ENCODE peak calls at places on chromosomes 1 and 21, in four cellular contexts. E, W, V and S are unnamed samples. For H3K4me1, the result is how much of the 10 kb centered on the place peaks cover.

GRCh38 chr21:25788677-25789076 is 53.9 kb downstream of the GABPA start:
- DNase-seq in W (no peak), V (no peak), E (no peak), S (no peak)

GRCh38 chr1:153616144-153616884 is at the start of gene S100A14:
- DNase-seq in E (peak), W (peak), V (no peak), S (peak)

GRCh38 chr1:155293086-155293749 is 8.0 kb downstream of the PKLR start:
- DNase-seq in W (no peak), E (no peak), V (no peak), S (no peak)

GRCh38 chr1:115239148-115239820 is 98.8 kb downstream of the NGF start:
- DNase-seq in W (no peak), E (no peak), V (no peak), S (no peak)

GRCh38 chr1:34870395-34870794 is 10.8 kb upstream of the SMIM12 start:
- DNase-seq in W (no peak), V (peak), E (no peak), S (no peak)

GRCh38 chr21:25708467-25709065 is 26.1 kb downstream of the ATP5PF start:
- DNase-seq in V (no peak), W (peak), E (no peak), S (no peak)

GRCh38 chr1:16006552-16007485 is 2.8 kb downstream of the SRARP start:
- DNase-seq in V (no peak), W (no peak), E (peak), S (no peak)

GRCh38 chr1:174875306-174875705 is 124.4 kb upstream of the CACYBP start:
- DNase-seq in E (peak), W (peak), V (no peak), S (no peak)

GRCh38 chr1:179393721-179394120 is 27.9 kb downstream of the AXDND1 start:
- DNase-seq in E (no peak), W (no peak), V (no peak), S (no peak)

GRCh38 chr21:43775795-43776430 is at the start of gene CSTB:
- DNase-seq in E (peak), V (peak), W (peak), S (peak)

GRCh38 chr1:183403386-183403957 is 14.7 kb downstream of the NMNAT2 start:
- DNase-seq in E (no peak), V (no peak), W (no peak), S (no peak)

GRCh38 chr1:113870778-113871177 is 734 bp downstream of the PTPN22 start:
- DNase-seq in V (no peak), E (no peak), W (no peak), S (no peak)

GRCh38 chr1:45299981-45300668 is 26.6 kb upstream of the HPDL start:
- DNase-seq in E (no peak), V (no peak), W (peak), S (no peak)

GRCh38 chr21:37568916-37569315 is 202.3 kb downstream of the DYRK1A start:
- DNase-seq in W (no peak), E (no peak), V (no peak), S (no peak)

GRCh38 chr1:52601519-52601918 is 652 bp upstream of the GPX7 start:
- DNase-seq in W (no peak), E (no peak), V (no peak), S (no peak)

DNA sequence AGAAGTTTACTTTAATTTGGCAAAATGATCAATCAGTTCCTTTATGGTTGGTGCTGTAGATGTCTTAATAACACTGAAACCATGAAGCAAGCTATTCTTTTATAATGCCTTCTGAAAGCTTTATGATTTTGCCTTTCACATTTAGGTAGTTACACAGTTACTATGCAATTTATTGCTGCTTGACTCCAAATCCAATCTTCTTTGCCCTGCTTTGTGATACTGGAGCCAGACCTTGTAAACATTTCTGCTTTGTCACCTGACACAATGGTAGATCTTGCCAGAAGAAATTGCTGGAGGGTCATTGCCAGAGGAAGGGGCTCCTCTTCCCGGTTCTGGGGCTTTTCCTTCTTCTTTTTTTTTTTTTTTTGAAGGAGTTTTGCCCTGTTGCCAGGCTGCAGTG is 40.5 kb upstream of the KLF17 start:
- DNase-seq in E (no peak), W (no peak), V (no peak), S (no peak)
- H3K4me1 ChIP-seq in E (under half), W (under half), V (under half), S (under half)

GRCh38 chr21:34128124-34128523 is 54.7 kb downstream of the MRPS6 start:
- DNase-seq in W (no peak), V (peak), E (no peak), S (no peak)
- H3K4me1 ChIP-seq in W (under half), V (half or more), E (under half), S (half or more)

GRCh38 chr1:167678422-167678821 is 43.4 kb upstream of the MPZL1 start:
- DNase-seq in V (no peak), E (no peak), W (no peak), S (no peak)
- H3K4me1 ChIP-seq in V (under half), E (under half), W (under half), S (half or more)

GRCh38 chr1:54294846-54295245 is 94.9 kb downstream of the MRPL37 start:
- DNase-seq in E (no peak), V (peak), W (no peak), S (no peak)

GRCh38 chr1:54290443-54291184 is 90.6 kb downstream of the MRPL37 start:
- DNase-seq in E (no peak), V (peak), W (peak), S (no peak)

GRCh38 chr1:54291276-54292014 is 91.5 kb downstream of the MRPL37 start:
- DNase-seq in V (peak), E (no peak), W (no peak), S (no peak)

GRCh38 chr1:54289939-54290233 is 89.9 kb downstream of the MRPL37 start:
- DNase-seq in W (no peak), V (peak), E (no peak), S (no peak)

DNA sequence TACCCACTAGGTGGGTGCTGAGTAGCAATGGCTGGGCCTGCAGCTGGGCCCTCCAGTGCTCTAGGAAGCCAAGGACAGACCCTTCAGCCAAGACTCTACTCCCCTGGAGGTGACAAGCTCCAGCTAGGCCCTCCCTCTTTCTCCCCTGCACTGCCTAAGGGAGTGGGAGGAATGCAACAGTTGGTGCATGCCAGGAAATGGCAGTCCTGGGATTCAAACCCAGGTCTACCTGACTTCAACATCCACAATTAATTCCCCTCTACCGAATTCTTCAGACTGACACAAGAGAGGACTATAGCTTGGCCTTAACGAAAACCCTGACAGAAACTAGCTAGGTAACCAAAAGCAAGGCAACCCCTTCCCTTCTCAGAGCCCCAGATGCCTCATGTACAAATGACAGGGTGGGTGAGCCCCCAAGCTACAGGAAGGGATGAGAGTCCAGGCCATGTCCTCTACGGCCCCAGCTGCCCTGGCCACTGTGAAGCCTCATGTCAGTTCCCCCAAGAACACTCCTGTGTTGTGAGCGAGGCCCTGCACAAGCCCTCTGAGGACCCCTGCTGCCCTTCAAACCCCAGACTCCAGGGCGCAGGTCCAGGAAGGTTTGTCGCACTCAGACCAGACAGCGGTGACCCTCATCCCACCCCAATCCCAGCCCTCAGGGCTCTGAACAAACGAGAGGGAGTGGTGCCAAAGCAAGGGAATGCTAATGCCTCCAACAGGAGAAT is 92.2 kb downstream of the MRPL37 start:
- DNase-seq in V (peak), E (no peak), W (no peak), S (no peak)
- H3K4me1 ChIP-seq in V (half or more), E (under half), W (half or more), S (half or more)

GRCh38 chr1:42684139-42684538 is 1.9 kb downstream of the YBX1 start:
- DNase-seq in W (no peak), V (no peak), E (no peak), S (no peak)
- H3K4me1 ChIP-seq in W (half or more), V (half or more), E (half or more), S (half or more)

DNA sequence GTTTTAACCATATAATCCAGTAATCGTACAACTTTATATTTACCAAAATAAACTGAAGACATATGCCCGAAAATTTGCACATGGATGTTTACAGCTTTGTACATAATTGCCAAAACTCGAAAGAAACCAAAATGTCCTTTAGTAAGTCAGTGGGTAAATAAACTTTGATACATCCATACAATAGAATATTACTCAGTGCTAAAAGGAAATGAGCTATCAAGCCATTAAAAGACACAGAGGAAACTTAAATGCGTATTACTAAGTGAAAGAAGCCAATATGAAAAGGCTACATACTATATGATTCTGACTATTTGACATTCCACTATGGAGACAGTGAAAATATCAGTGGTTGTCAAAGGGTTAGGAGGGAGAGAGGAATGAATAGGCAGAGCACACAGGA is 23.4 kb downstream of the GNG12 start:
- DNase-seq in E (no peak), V (no peak), W (no peak), S (no peak)
- H3K4me1 ChIP-seq in E (under half), V (half or more), W (under half), S (under half)

GRCh38 chr1:36455386-36455785 is 5.1 kb upstream of the OSCP1 start:
- DNase-seq in E (no peak), V (no peak), W (no peak), S (no peak)
- H3K4me1 ChIP-seq in E (under half), V (under half), W (under half), S (under half)

DNA sequence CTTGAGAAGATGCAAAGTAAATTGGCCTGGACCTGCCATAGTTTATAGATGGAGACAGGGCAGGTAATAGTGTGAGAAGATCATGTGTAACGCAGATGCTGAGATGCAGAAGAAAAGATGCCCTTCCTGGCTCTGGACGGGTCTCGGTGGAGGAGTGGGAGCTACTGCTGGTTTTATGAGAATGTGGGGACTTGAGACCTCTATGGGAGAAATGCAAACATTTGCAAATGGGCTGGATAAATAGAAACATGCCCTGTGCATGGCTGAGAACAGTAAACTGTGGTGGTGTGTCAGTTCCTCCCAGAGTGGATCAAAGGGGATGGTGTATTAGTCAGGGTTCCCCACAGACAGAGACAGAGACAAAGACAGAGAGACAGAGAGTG is 21.9 kb downstream of the UBASH3A start:
- DNase-seq in E (no peak), W (no peak), V (no peak), S (no peak)
- H3K4me1 ChIP-seq in E (under half), W (under half), V (under half), S (under half)